ENCODE peak calls at places on chromosomes 13 and 19, in four cellular contexts. U is lung microvascular endothelial cell; K is smooth muscle cell of the brain vasculature; F is activated CD4-positive, alpha-beta T cell treated with anti-CD3 and anti-CD28 coated beads for 24 hours. I is an unnamed sample.

GRCh38 chr19:31110331-31110730 is 238.9 kb downstream of the TSHZ3 start:
- DNase-seq in U (no peak), K (no peak), F (no peak), I (no peak)

GRCh38 chr13:24293761-24294160 is 15.6 kb upstream of the C1QTNF9 start:
- DNase-seq in U (no peak), K (no peak), F (no peak), I (no peak)

GRCh38 chr19:49590971-49591730 is at the start of gene PRR12:
- DNase-seq in U (peak; percentile 82), K (no peak), F (peak; percentile 58), I (no peak)

GRCh38 chr19:54162241-54162805 is 2.8 kb upstream of the LENG1 start:
- DNase-seq in U (peak; percentile 79), K (no peak), F (peak; percentile 71), I (peak; percentile 90)

GRCh38 chr19:18520848-18521691 is 800 bp downstream of the ELL start:
- DNase-seq in U (peak; percentile 30), K (no peak), F (no peak), I (no peak)

GRCh38 chr13:105144020-105144419 is 1391.4 kb downstream of the EFNB2 start:
- DNase-seq in U (no peak), K (no peak), F (no peak), I (no peak)

GRCh38 chr19:50890422-50891252 is 17.4 kb downstream of the KLK2 start:
- DNase-seq in U (no peak), K (no peak), F (no peak), I (no peak)

GRCh38 chr13:30355405-30355741 is 48.0 kb upstream of the KATNAL1 start:
- DNase-seq in U (peak; percentile 69), K (no peak), F (no peak), I (no peak)

GRCh38 chr13:21698975-21699679 is 28.3 kb downstream of the FGF9 start:
- DNase-seq in U (no peak), K (no peak), F (no peak), I (no peak)

GRCh38 chr13:98749501-98749900 is 3.0 kb downstream of the SLC15A1 start:
- DNase-seq in U (no peak), K (no peak), F (no peak), I (no peak)

GRCh38 chr13:29902632-29903305 is 52.4 kb upstream of the UBL3 start:
- DNase-seq in U (no peak), K (no peak), F (no peak), I (no peak)

GRCh38 chr13:73417012-73417615 is 358.3 kb downstream of the KLF5 start:
- DNase-seq in U (peak; percentile 24), K (no peak), F (no peak), I (no peak)

GRCh38 chr13:46354143-46355087 is 32.6 kb downstream of the RUBCNL start:
- DNase-seq in U (peak; percentile 43), K (peak; percentile 82), F (no peak), I (peak; percentile 68)

GRCh38 chr19:5665781-5666513 is 14.4 kb downstream of the MICOS13 start:
- DNase-seq in U (peak; percentile 71), K (no peak), F (no peak), I (no peak)

GRCh38 chr19:12723643-12724426 is at the start of gene TNPO2:
- DNase-seq in U (peak; percentile 72), K (no peak), F (peak; percentile 69), I (no peak)